ENCODE peak calls at places on chromosomes 16 and 17, in six cellular contexts. J is pancreas, E is heart left ventricle, X is lower leg skin, S is left ventricle myocardium inferior, A is colonic mucosa. P is an unnamed sample.
A peak's percentile ranks its signal among the peaks of the same experiment; 100 is the strongest.

GRCh38 chr16:4980691-4981090 is 22.6 kb downstream of the SEC14L5 start:
- DNase-seq in A (no peak), S (no peak), J (no peak), E (no peak), X (no peak), P (no peak)

GRCh38 chr16:89188064-89188441 is 12.3 kb downstream of the SLC22A31 start:
- DNase-seq in J (no peak), S (no peak), X (no peak), A (no peak), E (peak; percentile 60), P (no peak)

GRCh38 chr16:22624038-22624656 is 113.5 kb downstream of the NPIPB5 start:
- DNase-seq in A (no peak), J (peak; percentile 47), S (no peak), X (no peak), E (no peak), P (no peak)

GRCh38 chr17:76384987-76385891 is 830 bp downstream of the SPHK1 start:
- DNase-seq in A (peak; percentile 52), X (no peak), J (peak; percentile 74), S (peak; percentile 41), E (peak; percentile 74), P (no peak)

GRCh38 chr17:20172378-20172775 is 163.2 kb downstream of the SPECC1 start:
- DNase-seq in E (no peak), A (no peak), J (no peak), X (no peak), S (no peak), P (no peak)

GRCh38 chr17:17235212-17236174 is 1.5 kb downstream of the FLCN start:
- DNase-seq in X (no peak), E (no peak), J (no peak), S (no peak), A (no peak), P (no peak)

GRCh38 chr17:44829558-44830358 is at the start of gene GJC1:
- DNase-seq in X (no peak), J (peak; percentile 63), S (peak; percentile 64), E (peak; percentile 77), A (no peak), P (no peak)

GRCh38 chr16:3158014-3158497 is 23.2 kb downstream of the ZNF213 start:
- DNase-seq in A (peak; percentile 41), X (no peak), S (no peak), E (no peak), J (peak; percentile 69), P (no peak)

GRCh38 chr16:914453-914852 is 56.3 kb downstream of the LMF1 start:
- DNase-seq in S (no peak), J (no peak), X (no peak), E (no peak), A (no peak), P (no peak)

GRCh38 chr17:491086-492014 is 138.7 kb upstream of the RPH3AL start:
- DNase-seq in X (no peak), A (peak; percentile 30), S (peak; percentile 60), E (peak; percentile 85), J (peak; percentile 73), P (no peak)

GRCh38 chr16:55118701-55119260 is 188.1 kb downstream of the IRX5 start:
- DNase-seq in E (no peak), A (no peak), J (no peak), S (no peak), X (no peak), P (no peak)

GRCh38 chr16:50642349-50642748 is 38.8 kb downstream of the SNX20 start:
- DNase-seq in X (no peak), S (no peak), J (no peak), A (no peak), E (no peak), P (no peak)

GRCh38 chr16:84635702-84636101 is 12.6 kb upstream of the KLHL36 start:
- DNase-seq in E (no peak), X (no peak), J (no peak), S (no peak), A (no peak), P (no peak)

GRCh38 chr17:48925251-48925990 is 17.2 kb downstream of the UBE2Z start:
- DNase-seq in J (no peak), S (no peak), X (no peak), A (no peak), E (no peak), P (no peak)

GRCh38 chr16:53664724-53665345 is 38.8 kb downstream of the RPGRIP1L start:
- DNase-seq in E (no peak), A (no peak), X (peak; percentile 61), S (no peak), J (no peak), P (no peak)

GRCh38 chr17:72407336-72408121 is 286.7 kb downstream of the SOX9 start:
- DNase-seq in X (peak; percentile 49), E (no peak), J (no peak), A (peak; percentile 84), S (peak; percentile 22), P (peak; percentile 20)

GRCh38 chr17:38617967-38618760 is 12.4 kb upstream of the SRCIN1 start:
- DNase-seq in X (no peak), E (no peak), A (no peak), S (no peak), J (peak; percentile 18), P (no peak)

GRCh38 chr16:11109551-11109950 is 146.5 kb downstream of the SOCS1 start:
- DNase-seq in E (no peak), X (no peak), S (no peak), A (no peak), J (no peak), P (no peak)

GRCh38 chr16:88783391-88784073 is 1.5 kb downstream of the PIEZO1 start:
- DNase-seq in E (no peak), J (no peak), X (no peak), S (no peak), A (peak; percentile 34), P (no peak)

GRCh38 chr17:43042025-43042424 is 17.0 kb downstream of the RND2 start:
- DNase-seq in S (no peak), A (no peak), E (no peak), X (no peak), J (no peak), P (no peak)

GRCh38 chr16:1971678-1972489 is at the start of gene TBL3:
- DNase-seq in X (peak; percentile 90), E (peak; percentile 97), A (peak; percentile 93), S (peak; percentile 94), J (peak; percentile 96), P (peak; percentile 94)

GRCh38 chr16:79217375-79218011 is 383.0 kb downstream of the MAF start:
- DNase-seq in E (no peak), X (no peak), J (no peak), A (no peak), S (no peak), P (no peak)

GRCh38 chr16:20612551-20613470 is 36.6 kb upstream of the ACSM2B start:
- DNase-seq in E (peak; percentile 84), S (peak; percentile 66), J (no peak), A (peak; percentile 52), X (no peak), P (no peak)

DNA sequence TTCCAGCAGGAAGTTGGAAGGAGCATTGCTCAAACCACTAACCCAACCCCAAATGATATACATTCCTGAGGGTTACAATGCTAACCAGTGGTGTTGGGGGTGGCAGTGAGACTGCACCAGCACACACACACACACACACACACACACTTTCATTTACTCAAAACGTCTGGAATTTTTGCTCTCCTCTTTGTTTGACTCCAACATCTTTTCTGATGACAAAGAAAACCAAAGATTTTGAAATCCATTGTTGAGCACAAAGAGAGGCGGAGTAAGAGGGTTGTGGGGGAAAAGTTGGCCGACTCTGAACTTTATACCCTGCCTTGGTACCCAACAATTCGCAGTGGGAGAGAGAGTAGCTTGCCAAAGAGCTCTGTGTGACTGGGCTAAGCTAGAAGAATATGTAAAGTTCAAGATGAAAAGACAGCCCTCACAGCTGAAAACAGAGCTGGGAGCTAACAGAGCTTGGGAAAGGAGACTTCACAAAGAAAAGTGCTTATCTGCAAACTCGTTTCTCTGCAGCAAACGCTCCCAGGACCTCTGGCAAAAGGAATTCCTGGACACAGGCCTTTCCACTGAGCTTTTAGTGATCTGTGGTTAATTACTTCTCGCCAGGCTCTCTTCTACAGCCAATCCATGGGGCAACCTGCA is 426.1 kb upstream of the CDH11 start:
- DNase-seq in J (no peak), X (no peak), A (no peak), E (no peak), S (no peak), P (no peak)
- H3K4me3 ChIP-seq in J (no peak overlapping the region), X (no peak overlapping the region), A (no peak overlapping the region), E (no peak overlapping the region), S (no peak overlapping the region), P (no peak overlapping the region)

GRCh38 chr17:79154446-79154845 is 79.8 kb downstream of the ENGASE start:
- DNase-seq in S (peak; percentile 82), J (peak; percentile 75), E (peak; percentile 82), A (no peak), X (no peak), P (no peak)
- H3K4me3 ChIP-seq in S (no peak overlapping the region), J (no peak overlapping the region), E (no peak overlapping the region), A (no peak overlapping the region), X (no peak overlapping the region), P (no peak overlapping the region)

GRCh38 chr16:58013201-58013956 is 12.2 kb downstream of the USB1 start:
- DNase-seq in J (no peak), E (no peak), A (no peak), X (no peak), S (peak; percentile 1), P (no peak)
- H3K4me3 ChIP-seq in J (no peak overlapping the region), E (no peak overlapping the region), A (no peak overlapping the region), X (no peak overlapping the region), S (no peak overlapping the region), P (no peak overlapping the region)

GRCh38 chr16:86508947-86509758 is 1.2 kb upstream of the FOXF1 start:
- DNase-seq in X (no peak), S (peak; percentile 53), J (peak; percentile 69), A (peak; percentile 45), E (peak; percentile 82), P (no peak)
- H3K4me3 ChIP-seq in X (peak overlapping the region; percentile 26), S (peak overlapping the region; percentile 77), J (peak overlapping the region; percentile 55), A (peak overlapping the region; percentile 52), E (peak overlapping the region; percentile 63), P (peak overlapping the region; percentile 37)

DNA sequence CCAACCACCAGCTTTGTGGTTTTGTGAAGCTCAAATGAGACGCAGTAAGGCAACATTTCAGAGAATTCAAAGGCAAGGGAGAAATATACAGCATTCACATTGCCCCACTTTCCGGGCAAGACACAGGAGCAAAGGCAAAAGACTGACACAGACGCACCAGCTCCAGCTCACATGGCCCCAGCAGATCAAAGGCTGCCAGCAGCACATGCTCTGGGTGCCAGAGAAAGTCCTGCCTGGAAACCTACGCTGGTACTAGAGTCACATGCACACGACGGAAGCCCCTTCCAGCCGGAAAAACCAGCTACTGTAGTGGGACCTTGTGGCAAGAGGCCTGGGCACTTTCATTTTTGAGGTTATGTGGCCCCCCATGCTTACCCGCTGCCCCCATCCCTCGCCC is 50.1 kb downstream of the GTF3C1 start:
- DNase-seq in X (no peak), J (no peak), S (peak; percentile 38), E (no peak), A (no peak), P (no peak)
- H3K4me3 ChIP-seq in X (no peak overlapping the region), J (no peak overlapping the region), S (no peak overlapping the region), E (no peak overlapping the region), A (no peak overlapping the region), P (no peak overlapping the region)

GRCh38 chr17:75349589-75349988 is 55.9 kb downstream of the GRB2 start:
- DNase-seq in E (no peak), A (no peak), J (no peak), X (no peak), S (no peak), P (no peak)
- H3K4me3 ChIP-seq in E (no peak overlapping the region), A (no peak overlapping the region), J (no peak overlapping the region), X (no peak overlapping the region), S (no peak overlapping the region), P (no peak overlapping the region)

P was measured in NT2/D1.